ENCODE peak calls at places on chromosomes 7 and 10, in nine cellular contexts. One of them, this sample, is unnamed.

GRCh38 chr10:48215148-48215982 is 59.1 kb downstream of the FRMPD2 start:
- DNase-seq in fibroblast of the aortic adventitia: peak
- DNase-seq in cardiac muscle cell: peak
- DNase-seq in foreskin fibroblast: peak
- DNase-seq in upper lobe of right lung: no peak
- DNase-seq in PC-9: peak
- DNase-seq in thoracic aorta: no peak
- DNase-seq in astrocyte of the spinal cord: peak
- DNase-seq in SJSA1: peak
- DNase-seq in this sample: no peak

GRCh38 chr10:72083234-72084093 is 4.9 kb downstream of the SPOCK2 start:
- DNase-seq in fibroblast of the aortic adventitia: no peak
- DNase-seq in cardiac muscle cell: no peak
- DNase-seq in foreskin fibroblast: no peak
- DNase-seq in upper lobe of right lung: no peak
- DNase-seq in PC-9: peak
- DNase-seq in thoracic aorta: no peak
- DNase-seq in astrocyte of the spinal cord: no peak
- DNase-seq in SJSA1: no peak
- DNase-seq in this sample: no peak

GRCh38 chr7:32163141-32163806 is 93.1 kb upstream of the PDE1C start:
- DNase-seq in fibroblast of the aortic adventitia: peak
- DNase-seq in cardiac muscle cell: no peak
- DNase-seq in foreskin fibroblast: peak
- DNase-seq in upper lobe of right lung: no peak
- DNase-seq in PC-9: no peak
- DNase-seq in thoracic aorta: peak
- DNase-seq in astrocyte of the spinal cord: peak
- DNase-seq in SJSA1: peak
- DNase-seq in this sample: no peak

GRCh38 chr7:105766421-105767191 is 109.8 kb downstream of the ATXN7L1 start:
- DNase-seq in fibroblast of the aortic adventitia: no peak
- DNase-seq in cardiac muscle cell: no peak
- DNase-seq in foreskin fibroblast: no peak
- DNase-seq in upper lobe of right lung: no peak
- DNase-seq in PC-9: no peak
- DNase-seq in thoracic aorta: no peak
- DNase-seq in astrocyte of the spinal cord: no peak
- DNase-seq in SJSA1: no peak
- DNase-seq in this sample: no peak

GRCh38 chr10:68756246-68756645 is 35.2 kb downstream of the CCAR1 start:
- DNase-seq in fibroblast of the aortic adventitia: no peak
- DNase-seq in cardiac muscle cell: no peak
- DNase-seq in foreskin fibroblast: no peak
- DNase-seq in upper lobe of right lung: no peak
- DNase-seq in PC-9: no peak
- DNase-seq in thoracic aorta: no peak
- DNase-seq in astrocyte of the spinal cord: no peak
- DNase-seq in SJSA1: no peak
- DNase-seq in this sample: no peak

GRCh38 chr10:123884351-123884906 is 7.2 kb downstream of the CPXM2 start:
- DNase-seq in fibroblast of the aortic adventitia: no peak
- DNase-seq in cardiac muscle cell: no peak
- DNase-seq in foreskin fibroblast: no peak
- DNase-seq in upper lobe of right lung: no peak
- DNase-seq in PC-9: no peak
- DNase-seq in thoracic aorta: no peak
- DNase-seq in astrocyte of the spinal cord: no peak
- DNase-seq in SJSA1: no peak
- DNase-seq in this sample: no peak

GRCh38 chr10:87817873-87818504 is at the start of gene ATAD1:
- DNase-seq in fibroblast of the aortic adventitia: peak
- DNase-seq in cardiac muscle cell: peak
- DNase-seq in foreskin fibroblast: peak
- DNase-seq in upper lobe of right lung: peak
- DNase-seq in PC-9: peak
- DNase-seq in thoracic aorta: peak
- DNase-seq in astrocyte of the spinal cord: peak
- DNase-seq in SJSA1: peak
- DNase-seq in this sample: peak

GRCh38 chr10:89119651-89120050 is 87.5 kb downstream of the CH25H start:
- DNase-seq in fibroblast of the aortic adventitia: no peak
- DNase-seq in cardiac muscle cell: no peak
- DNase-seq in foreskin fibroblast: no peak
- DNase-seq in upper lobe of right lung: no peak
- DNase-seq in PC-9: no peak
- DNase-seq in thoracic aorta: no peak
- DNase-seq in astrocyte of the spinal cord: no peak
- DNase-seq in SJSA1: peak
- DNase-seq in this sample: no peak

GRCh38 chr7:12685550-12685949 is 1.9 kb upstream of the ARL4A start:
- DNase-seq in fibroblast of the aortic adventitia: peak
- DNase-seq in cardiac muscle cell: peak
- DNase-seq in foreskin fibroblast: peak
- DNase-seq in upper lobe of right lung: no peak
- DNase-seq in PC-9: no peak
- DNase-seq in thoracic aorta: peak
- DNase-seq in astrocyte of the spinal cord: peak
- DNase-seq in SJSA1: no peak
- DNase-seq in this sample: no peak

GRCh38 chr7:47451851-47452205 is 130.1 kb downstream of the TNS3 start:
- DNase-seq in fibroblast of the aortic adventitia: peak
- DNase-seq in cardiac muscle cell: no peak
- DNase-seq in foreskin fibroblast: peak
- DNase-seq in upper lobe of right lung: no peak
- DNase-seq in PC-9: no peak
- DNase-seq in thoracic aorta: no peak
- DNase-seq in astrocyte of the spinal cord: peak
- DNase-seq in SJSA1: no peak
- DNase-seq in this sample: peak

GRCh38 chr10:112094984-112095383 is 88.6 kb downstream of the GPAM start:
- DNase-seq in fibroblast of the aortic adventitia: no peak
- DNase-seq in cardiac muscle cell: no peak
- DNase-seq in foreskin fibroblast: no peak
- DNase-seq in upper lobe of right lung: no peak
- DNase-seq in PC-9: no peak
- DNase-seq in thoracic aorta: no peak
- DNase-seq in astrocyte of the spinal cord: no peak
- DNase-seq in SJSA1: no peak
- DNase-seq in this sample: no peak

GRCh38 chr10:29377333-29377961 is 88.6 kb downstream of the LYZL1 start:
- DNase-seq in fibroblast of the aortic adventitia: peak
- DNase-seq in cardiac muscle cell: peak
- DNase-seq in foreskin fibroblast: peak
- DNase-seq in upper lobe of right lung: no peak
- DNase-seq in PC-9: no peak
- DNase-seq in thoracic aorta: no peak
- DNase-seq in astrocyte of the spinal cord: peak
- DNase-seq in SJSA1: peak
- DNase-seq in this sample: peak

GRCh38 chr7:3461923-3462322 is 160.9 kb downstream of the SDK1 start:
- DNase-seq in fibroblast of the aortic adventitia: no peak
- DNase-seq in cardiac muscle cell: no peak
- DNase-seq in foreskin fibroblast: no peak
- DNase-seq in upper lobe of right lung: no peak
- DNase-seq in PC-9: no peak
- DNase-seq in thoracic aorta: no peak
- DNase-seq in astrocyte of the spinal cord: no peak
- DNase-seq in SJSA1: no peak
- DNase-seq in this sample: no peak

GRCh38 chr10:131933016-131933694 is 32.3 kb downstream of the PPP2R2D start:
- DNase-seq in fibroblast of the aortic adventitia: peak
- DNase-seq in cardiac muscle cell: no peak
- DNase-seq in foreskin fibroblast: no peak
- DNase-seq in upper lobe of right lung: peak
- DNase-seq in PC-9: no peak
- DNase-seq in thoracic aorta: no peak
- DNase-seq in astrocyte of the spinal cord: no peak
- DNase-seq in SJSA1: no peak
- DNase-seq in this sample: no peak

GRCh38 chr10:62414359-62414758 is 40.2 kb downstream of the ZNF365 start:
- DNase-seq in fibroblast of the aortic adventitia: no peak
- DNase-seq in cardiac muscle cell: no peak
- DNase-seq in foreskin fibroblast: peak
- DNase-seq in upper lobe of right lung: no peak
- DNase-seq in PC-9: no peak
- DNase-seq in thoracic aorta: no peak
- DNase-seq in astrocyte of the spinal cord: no peak
- DNase-seq in SJSA1: no peak
- DNase-seq in this sample: no peak

GRCh38 chr7:34530211-34530610 is 127.8 kb upstream of the NPSR1 start:
- DNase-seq in fibroblast of the aortic adventitia: no peak
- DNase-seq in cardiac muscle cell: no peak
- DNase-seq in foreskin fibroblast: no peak
- DNase-seq in upper lobe of right lung: no peak
- DNase-seq in PC-9: no peak
- DNase-seq in thoracic aorta: no peak
- DNase-seq in astrocyte of the spinal cord: no peak
- DNase-seq in SJSA1: no peak
- DNase-seq in this sample: no peak

GRCh38 chr7:123746055-123746454 is 2.7 kb downstream of the WASL start:
- DNase-seq in fibroblast of the aortic adventitia: peak
- DNase-seq in cardiac muscle cell: no peak
- DNase-seq in foreskin fibroblast: no peak
- DNase-seq in upper lobe of right lung: no peak
- DNase-seq in PC-9: no peak
- DNase-seq in thoracic aorta: no peak
- DNase-seq in astrocyte of the spinal cord: no peak
- DNase-seq in SJSA1: no peak
- DNase-seq in this sample: no peak
- H3K4me3 ChIP-seq in fibroblast of the aortic adventitia: no peak
- H3K4me3 ChIP-seq in cardiac muscle cell: peak
- H3K4me3 ChIP-seq in foreskin fibroblast: no peak
- H3K4me3 ChIP-seq in upper lobe of right lung: peak
- H3K4me3 ChIP-seq in PC-9: peak
- H3K4me3 ChIP-seq in thoracic aorta: peak
- H3K4me3 ChIP-seq in astrocyte of the spinal cord: no peak
- H3K4me3 ChIP-seq in SJSA1: no peak
- H3K4me3 ChIP-seq in this sample: peak

DNA sequence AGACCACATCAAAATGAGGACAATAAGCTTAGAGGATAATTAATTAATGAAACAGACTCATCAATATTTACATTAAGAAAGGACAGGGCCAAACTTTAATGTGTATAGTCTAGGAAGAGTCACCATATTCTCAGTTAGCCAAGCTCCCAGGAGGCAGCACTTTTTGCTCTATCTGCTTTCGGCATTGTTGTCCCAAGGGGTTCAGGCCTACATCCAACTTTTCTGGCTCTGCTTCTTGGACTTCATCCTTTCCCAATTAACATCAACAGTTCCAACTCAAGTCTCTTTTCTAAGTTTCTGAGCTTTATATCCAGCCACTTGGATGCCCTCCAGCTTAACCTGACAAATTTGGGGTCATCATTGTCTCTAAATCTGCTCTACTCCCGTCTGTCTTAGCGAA is 42.8 kb downstream of the GLI3 start:
- DNase-seq in fibroblast of the aortic adventitia: peak
- DNase-seq in cardiac muscle cell: no peak
- DNase-seq in foreskin fibroblast: no peak
- DNase-seq in upper lobe of right lung: no peak
- DNase-seq in PC-9: no peak
- DNase-seq in thoracic aorta: no peak
- DNase-seq in astrocyte of the spinal cord: peak
- DNase-seq in SJSA1: no peak
- DNase-seq in this sample: no peak
- H3K4me3 ChIP-seq in fibroblast of the aortic adventitia: no peak
- H3K4me3 ChIP-seq in cardiac muscle cell: no peak
- H3K4me3 ChIP-seq in foreskin fibroblast: no peak
- H3K4me3 ChIP-seq in upper lobe of right lung: no peak
- H3K4me3 ChIP-seq in PC-9: no peak
- H3K4me3 ChIP-seq in thoracic aorta: no peak
- H3K4me3 ChIP-seq in astrocyte of the spinal cord: no peak
- H3K4me3 ChIP-seq in SJSA1: no peak
- H3K4me3 ChIP-seq in this sample: no peak

GRCh38 chr7:25118048-25118753 is 6.9 kb downstream of the CYCS start:
- DNase-seq in fibroblast of the aortic adventitia: no peak
- DNase-seq in cardiac muscle cell: no peak
- DNase-seq in foreskin fibroblast: no peak
- DNase-seq in upper lobe of right lung: no peak
- DNase-seq in PC-9: no peak
- DNase-seq in thoracic aorta: no peak
- DNase-seq in astrocyte of the spinal cord: no peak
- DNase-seq in SJSA1: no peak
- DNase-seq in this sample: no peak
- H3K4me3 ChIP-seq in fibroblast of the aortic adventitia: no peak
- H3K4me3 ChIP-seq in cardiac muscle cell: no peak
- H3K4me3 ChIP-seq in foreskin fibroblast: no peak
- H3K4me3 ChIP-seq in upper lobe of right lung: no peak
- H3K4me3 ChIP-seq in PC-9: no peak
- H3K4me3 ChIP-seq in thoracic aorta: no peak
- H3K4me3 ChIP-seq in astrocyte of the spinal cord: no peak
- H3K4me3 ChIP-seq in SJSA1: no peak
- H3K4me3 ChIP-seq in this sample: no peak

DNA sequence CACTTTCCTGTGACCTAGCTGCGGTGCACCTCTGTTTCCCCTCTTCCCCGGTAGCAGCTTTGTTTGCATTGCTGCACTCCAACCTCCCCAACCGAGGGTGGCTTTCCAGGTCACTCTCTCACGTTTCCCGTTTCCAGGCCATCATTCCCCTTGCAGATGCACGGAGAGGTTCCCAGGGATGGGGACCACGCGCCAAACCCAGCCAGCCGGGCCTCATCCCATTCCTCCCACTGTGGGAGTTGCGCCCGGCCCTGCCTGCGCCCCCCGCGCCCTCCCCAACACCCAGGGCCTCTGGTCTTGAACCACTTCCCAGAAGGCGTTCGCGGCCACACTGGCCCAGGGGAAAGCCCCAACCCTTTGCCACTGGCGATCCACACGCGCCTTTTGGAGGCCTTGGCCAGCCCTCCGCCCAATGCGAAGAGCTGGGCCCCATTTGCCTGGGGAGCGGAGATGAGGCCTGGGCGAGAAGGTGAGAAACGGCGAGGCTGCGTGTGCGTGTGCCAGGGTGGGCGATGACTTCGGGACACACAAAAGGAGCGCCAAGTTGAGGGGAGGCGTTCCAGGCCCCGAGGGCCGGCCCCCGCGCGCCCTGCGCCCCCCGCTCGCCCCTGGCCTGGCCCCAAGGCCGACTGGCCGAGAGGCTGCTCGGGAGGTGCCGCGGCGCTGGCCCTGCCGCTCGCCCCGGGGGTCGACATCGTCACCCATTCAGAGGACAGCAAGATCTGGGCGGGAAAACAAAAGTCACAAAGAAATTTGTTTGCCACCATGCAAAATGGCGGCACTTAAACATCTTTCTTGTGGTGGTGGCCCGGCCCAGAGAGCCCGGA is 15.9 kb downstream of the SKIDA1 start:
- DNase-seq in fibroblast of the aortic adventitia: no peak
- DNase-seq in cardiac muscle cell: peak
- DNase-seq in foreskin fibroblast: peak
- DNase-seq in upper lobe of right lung: peak
- DNase-seq in PC-9: no peak
- DNase-seq in thoracic aorta: no peak
- DNase-seq in astrocyte of the spinal cord: peak
- DNase-seq in SJSA1: no peak
- DNase-seq in this sample: no peak
- H3K4me3 ChIP-seq in fibroblast of the aortic adventitia: peak
- H3K4me3 ChIP-seq in cardiac muscle cell: peak
- H3K4me3 ChIP-seq in foreskin fibroblast: peak
- H3K4me3 ChIP-seq in upper lobe of right lung: peak
- H3K4me3 ChIP-seq in PC-9: no peak
- H3K4me3 ChIP-seq in thoracic aorta: peak
- H3K4me3 ChIP-seq in astrocyte of the spinal cord: peak
- H3K4me3 ChIP-seq in SJSA1: no peak
- H3K4me3 ChIP-seq in this sample: peak

GRCh38 chr7:132519936-132520335 is 56.3 kb downstream of the PLXNA4 start:
- DNase-seq in fibroblast of the aortic adventitia: peak
- DNase-seq in cardiac muscle cell: peak
- DNase-seq in foreskin fibroblast: no peak
- DNase-seq in upper lobe of right lung: no peak
- DNase-seq in PC-9: no peak
- DNase-seq in thoracic aorta: no peak
- DNase-seq in astrocyte of the spinal cord: peak
- DNase-seq in SJSA1: no peak
- DNase-seq in this sample: no peak
- H3K4me3 ChIP-seq in fibroblast of the aortic adventitia: no peak
- H3K4me3 ChIP-seq in cardiac muscle cell: no peak
- H3K4me3 ChIP-seq in foreskin fibroblast: no peak
- H3K4me3 ChIP-seq in upper lobe of right lung: no peak
- H3K4me3 ChIP-seq in PC-9: no peak
- H3K4me3 ChIP-seq in thoracic aorta: no peak
- H3K4me3 ChIP-seq in astrocyte of the spinal cord: no peak
- H3K4me3 ChIP-seq in SJSA1: no peak
- H3K4me3 ChIP-seq in this sample: no peak

This sample was measured in AG04450.